ENCODE peak calls at places on chromosomes 13 and 19, in six cellular contexts. I, R, G, Z, W and A are unnamed samples.

GRCh38 chr13:33740134-33740538 is 77.8 kb upstream of the RFC3 start:
- DNase-seq in I (peak; percentile 53), R (no peak), G (no peak), Z (no peak), W (no peak), A (no peak)

GRCh38 chr13:106565127-106565775 is 2.7 kb downstream of the ARGLU1 start:
- DNase-seq in I (no peak), R (no peak), G (no peak), Z (no peak), W (no peak), A (no peak)

GRCh38 chr19:5663904-5664303 is 16.4 kb downstream of the MICOS13 start:
- DNase-seq in I (no peak), R (no peak), G (no peak), Z (no peak), W (no peak), A (no peak)

GRCh38 chr19:16915135-16915534 is 26.3 kb downstream of the F2RL3 start:
- DNase-seq in I (no peak), R (no peak), G (no peak), Z (no peak), W (no peak), A (no peak)

GRCh38 chr19:47726467-47726866 is 13.2 kb downstream of the EHD2 start:
- DNase-seq in I (peak; percentile 58), R (no peak), G (no peak), Z (no peak), W (no peak), A (no peak)

GRCh38 chr13:41361501-41361900 is 50.4 kb downstream of the NAA16 start:
- DNase-seq in I (peak; percentile 5), R (no peak), G (no peak), Z (no peak), W (no peak), A (no peak)

GRCh38 chr19:1811472-1811894 is 593 bp downstream of the ATP8B3 start:
- DNase-seq in I (peak; percentile 68), R (peak; percentile 61), G (peak; percentile 8), Z (no peak), W (peak; percentile 29), A (no peak)

GRCh38 chr19:42114412-42114811 is 17.8 kb downstream of the POU2F2 start:
- DNase-seq in I (no peak), R (no peak), G (peak; percentile 83), Z (no peak), W (peak; percentile 70), A (no peak)

GRCh38 chr13:99310382-99311031 is 3.3 kb upstream of the GPR183 start:
- DNase-seq in I (peak; percentile 93), R (no peak), G (no peak), Z (no peak), W (no peak), A (no peak)

GRCh38 chr13:103695320-103695719 is 629.1 kb upstream of the SLC10A2 start:
- DNase-seq in I (no peak), R (no peak), G (no peak), Z (no peak), W (no peak), A (no peak)

GRCh38 chr19:30752201-30752600 is 380.0 kb downstream of the ZNF536 start:
- DNase-seq in I (no peak), R (no peak), G (no peak), Z (no peak), W (no peak), A (no peak)

GRCh38 chr13:95540848-95541247 is 11.7 kb upstream of the CLDN10 start:
- DNase-seq in I (no peak), R (no peak), G (no peak), Z (no peak), W (peak; percentile 15), A (peak; percentile 30)

GRCh38 chr19:38513762-38514167 is 80.3 kb downstream of the RYR1 start:
- DNase-seq in I (no peak), R (no peak), G (no peak), Z (no peak), W (no peak), A (no peak)

GRCh38 chr19:1004204-1004802 is 4.1 kb downstream of the GRIN3B start:
- DNase-seq in I (no peak), R (no peak), G (no peak), Z (no peak), W (no peak), A (no peak)

GRCh38 chr13:107466326-107466725 is 749.0 kb downstream of the LIG4 start:
- DNase-seq in I (no peak), R (no peak), G (no peak), Z (no peak), W (no peak), A (no peak)

GRCh38 chr13:113072370-113072769 is 33.2 kb upstream of the F7 start:
- DNase-seq in I (no peak), R (no peak), G (no peak), Z (no peak), W (no peak), A (no peak)

GRCh38 chr13:32210081-32210480 is 105.1 kb downstream of the ZAR1L start:
- DNase-seq in I (no peak), R (no peak), G (no peak), Z (no peak), W (no peak), A (no peak)

GRCh38 chr13:59182241-59182640 is 981.5 kb downstream of the DIAPH3 start:
- DNase-seq in I (no peak), R (no peak), G (no peak), Z (no peak), W (no peak), A (no peak)

GRCh38 chr13:94415484-94415883 is 64.0 kb downstream of the DCT start:
- DNase-seq in I (no peak), R (no peak), G (peak; percentile 75), Z (no peak), W (peak; percentile 42), A (no peak)

GRCh38 chr19:55319786-55320185 is 5.4 kb downstream of the TMEM150B start:
- DNase-seq in I (no peak), R (no peak), G (no peak), Z (peak; percentile 67), W (peak; percentile 7), A (no peak)

GRCh38 chr19:16527971-16528521 is 14.2 kb downstream of the CHERP start:
- DNase-seq in I (no peak), R (peak; percentile 15), G (no peak), Z (no peak), W (no peak), A (no peak)

GRCh38 chr19:14473073-14473790 is 1.9 kb downstream of the PTGER1 start:
- DNase-seq in I (no peak), R (no peak), G (no peak), Z (no peak), W (no peak), A (no peak)

GRCh38 chr19:35332817-35333216 is 3.8 kb downstream of the CD22 start:
- DNase-seq in I (no peak), R (no peak), G (no peak), Z (no peak), W (no peak), A (no peak)

GRCh38 chr13:91126806-91127205 is 220.7 kb upstream of the MIR17HG start:
- DNase-seq in I (no peak), R (no peak), G (no peak), Z (no peak), W (no peak), A (no peak)

GRCh38 chr19:39265321-39265916 is 2.8 kb upstream of the IFNL2 start:
- DNase-seq in I (no peak), R (no peak), G (no peak), Z (no peak), W (peak; percentile 29), A (no peak)

GRCh38 chr13:35994131-35994966 is 136.8 kb downstream of the DCLK1 start:
- DNase-seq in I (peak; percentile 53), R (no peak), G (no peak), Z (no peak), W (no peak), A (no peak)

GRCh38 chr13:102699419-102699961 is 4.6 kb upstream of the METTL21C start:
- DNase-seq in I (no peak), R (no peak), G (no peak), Z (no peak), W (no peak), A (no peak)

GRCh38 chr19:50300814-50301606 is 28.2 kb downstream of the KCNC3 start:
- DNase-seq in I (peak; percentile 81), R (no peak), G (no peak), Z (no peak), W (no peak), A (no peak)